ENCODE peak calls at places on chromosomes 11 and 22, in six cellular contexts. One of them, this sample, is unnamed.

GRCh38 chr11:18192988-18193387 is 20.4 kb downstream of the MRGPRX4 start:
- DNase-seq in chondrocyte: no peak
- DNase-seq in cardiac muscle cell: no peak
- DNase-seq in neural crest cell: no peak
- DNase-seq in H9: peak; percentile 72
- DNase-seq in fibroblast of lung: no peak
- DNase-seq in this sample: peak; percentile 29

GRCh38 chr11:121024989-121025388 is 1.1 kb downstream of the TBCEL start:
- DNase-seq in chondrocyte: no peak
- DNase-seq in cardiac muscle cell: peak; percentile 90
- DNase-seq in neural crest cell: no peak
- DNase-seq in H9: no peak
- DNase-seq in fibroblast of lung: peak; percentile 31
- DNase-seq in this sample: peak; percentile 27

GRCh38 chr22:50293441-50294318 is 13.8 kb downstream of the PLXNB2 start:
- DNase-seq in chondrocyte: no peak
- DNase-seq in cardiac muscle cell: peak; percentile 87
- DNase-seq in neural crest cell: no peak
- DNase-seq in H9: peak; percentile 82
- DNase-seq in fibroblast of lung: peak; percentile 52
- DNase-seq in this sample: no peak

GRCh38 chr11:121340010-121340580 is 47.5 kb downstream of the SC5D start:
- DNase-seq in chondrocyte: no peak
- DNase-seq in cardiac muscle cell: no peak
- DNase-seq in neural crest cell: no peak
- DNase-seq in H9: no peak
- DNase-seq in fibroblast of lung: no peak
- DNase-seq in this sample: peak; percentile 38

GRCh38 chr11:93823210-93823609 is 27.2 kb downstream of the VSTM5 start:
- DNase-seq in chondrocyte: no peak
- DNase-seq in cardiac muscle cell: no peak
- DNase-seq in neural crest cell: no peak
- DNase-seq in H9: no peak
- DNase-seq in fibroblast of lung: no peak
- DNase-seq in this sample: no peak

GRCh38 chr11:77066229-77067023 is at the start of gene CAPN5:
- DNase-seq in chondrocyte: peak; percentile 93
- DNase-seq in cardiac muscle cell: peak; percentile 96
- DNase-seq in neural crest cell: peak; percentile 89
- DNase-seq in H9: peak; percentile 95
- DNase-seq in fibroblast of lung: peak; percentile 92
- DNase-seq in this sample: peak; percentile 98

GRCh38 chr11:119845305-119845704 is 116.3 kb upstream of the NECTIN1 start:
- DNase-seq in chondrocyte: no peak
- DNase-seq in cardiac muscle cell: no peak
- DNase-seq in neural crest cell: no peak
- DNase-seq in H9: no peak
- DNase-seq in fibroblast of lung: no peak
- DNase-seq in this sample: no peak

GRCh38 chr11:120208777-120209176 is 2.1 kb upstream of the OAF start:
- DNase-seq in chondrocyte: no peak
- DNase-seq in cardiac muscle cell: no peak
- DNase-seq in neural crest cell: no peak
- DNase-seq in H9: no peak
- DNase-seq in fibroblast of lung: peak; percentile 79
- DNase-seq in this sample: no peak

GRCh38 chr22:48333323-48333763 is 1494.3 kb downstream of the BRD1 start:
- DNase-seq in chondrocyte: no peak
- DNase-seq in cardiac muscle cell: no peak
- DNase-seq in neural crest cell: no peak
- DNase-seq in H9: no peak
- DNase-seq in fibroblast of lung: no peak
- DNase-seq in this sample: no peak

GRCh38 chr11:39745401-39745800 is 1714.1 kb downstream of the LRRC4C start:
- DNase-seq in chondrocyte: no peak
- DNase-seq in cardiac muscle cell: no peak
- DNase-seq in neural crest cell: no peak
- DNase-seq in H9: no peak
- DNase-seq in fibroblast of lung: no peak
- DNase-seq in this sample: no peak

GRCh38 chr11:47083913-47084312 is 92.8 kb downstream of the ARFGAP2 start:
- DNase-seq in chondrocyte: no peak
- DNase-seq in cardiac muscle cell: no peak
- DNase-seq in neural crest cell: no peak
- DNase-seq in H9: no peak
- DNase-seq in fibroblast of lung: peak; percentile 65
- DNase-seq in this sample: no peak

GRCh38 chr11:111365722-111366559 is 13.1 kb downstream of the POU2AF1 start:
- DNase-seq in chondrocyte: no peak
- DNase-seq in cardiac muscle cell: no peak
- DNase-seq in neural crest cell: no peak
- DNase-seq in H9: no peak
- DNase-seq in fibroblast of lung: no peak
- DNase-seq in this sample: no peak

GRCh38 chr11:132101861-132102260 is 731.4 kb downstream of the NTM start:
- DNase-seq in chondrocyte: no peak
- DNase-seq in cardiac muscle cell: no peak
- DNase-seq in neural crest cell: no peak
- DNase-seq in H9: no peak
- DNase-seq in fibroblast of lung: no peak
- DNase-seq in this sample: no peak

GRCh38 chr11:128582496-128583366 is 4.6 kb downstream of the ETS1 start:
- DNase-seq in chondrocyte: no peak
- DNase-seq in cardiac muscle cell: peak; percentile 82
- DNase-seq in neural crest cell: no peak
- DNase-seq in H9: peak; percentile 86
- DNase-seq in fibroblast of lung: peak; percentile 95
- DNase-seq in this sample: no peak

DNA sequence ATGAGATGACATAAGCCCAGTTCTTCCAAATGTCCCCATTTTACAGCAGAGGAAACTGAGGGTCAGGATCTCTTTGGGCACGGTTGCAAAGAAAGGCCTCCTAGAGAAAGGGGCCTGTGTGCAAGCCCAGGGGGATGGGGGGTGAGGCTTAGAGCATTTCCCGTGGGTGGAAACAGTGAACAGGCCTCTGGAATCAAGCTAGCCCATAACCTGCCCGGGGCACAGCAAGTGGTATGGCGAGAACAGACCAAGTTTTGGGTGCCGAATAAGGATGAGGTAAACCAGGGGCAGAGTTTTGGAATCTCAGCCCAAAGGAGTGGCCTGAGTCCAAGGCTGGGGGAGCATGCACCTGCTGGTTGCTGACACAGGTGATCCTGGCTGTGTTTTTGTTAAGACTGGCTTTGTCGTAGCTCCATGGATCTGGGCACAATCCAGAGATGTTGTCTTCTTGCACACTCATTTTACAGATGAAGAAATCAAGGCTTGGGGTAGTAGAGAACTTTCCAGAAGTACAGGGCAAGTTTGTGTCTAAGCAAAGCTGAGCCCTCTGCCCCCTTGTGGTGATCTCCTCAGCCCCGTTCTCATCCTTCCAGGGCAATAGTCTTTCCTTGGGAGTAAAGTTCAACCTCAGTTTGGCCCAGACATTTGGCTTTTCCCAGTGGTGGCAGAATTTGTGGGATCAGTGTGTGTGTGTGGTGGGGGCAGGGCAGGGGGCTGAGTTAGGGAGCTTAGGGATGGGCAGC is 53.5 kb upstream of the MYEOV start:
- DNase-seq in chondrocyte: no peak
- DNase-seq in cardiac muscle cell: no peak
- DNase-seq in neural crest cell: no peak
- DNase-seq in H9: peak; percentile 35
- DNase-seq in fibroblast of lung: peak; percentile 17
- DNase-seq in this sample: no peak
- TF ChIP-seq CTCF in chondrocyte: peak; percentile 63
- TF ChIP-seq CTCF in cardiac muscle cell: peak; percentile 55
- TF ChIP-seq CTCF in neural crest cell: peak; percentile 50
- TF ChIP-seq CTCF in H9: peak; percentile 67
- TF ChIP-seq CTCF in fibroblast of lung: peak; percentile 51
- TF ChIP-seq CTCF in this sample: no peak

GRCh38 chr22:47045691-47046410 is 283.4 kb downstream of the TBC1D22A start:
- DNase-seq in chondrocyte: no peak
- DNase-seq in cardiac muscle cell: no peak
- DNase-seq in neural crest cell: no peak
- DNase-seq in H9: no peak
- DNase-seq in fibroblast of lung: no peak
- DNase-seq in this sample: no peak

GRCh38 chr22:47048123-47049077 is 285.9 kb downstream of the TBC1D22A start:
- DNase-seq in chondrocyte: peak; percentile 63
- DNase-seq in cardiac muscle cell: no peak
- DNase-seq in neural crest cell: no peak
- DNase-seq in H9: no peak
- DNase-seq in fibroblast of lung: no peak
- DNase-seq in this sample: no peak

GRCh38 chr22:47047321-47048122 is 285.1 kb downstream of the TBC1D22A start:
- DNase-seq in chondrocyte: peak; percentile 72
- DNase-seq in cardiac muscle cell: no peak
- DNase-seq in neural crest cell: no peak
- DNase-seq in H9: no peak
- DNase-seq in fibroblast of lung: no peak
- DNase-seq in this sample: no peak

GRCh38 chr22:47044722-47045545 is 282.5 kb downstream of the TBC1D22A start:
- DNase-seq in chondrocyte: peak; percentile 47
- DNase-seq in cardiac muscle cell: no peak
- DNase-seq in neural crest cell: no peak
- DNase-seq in H9: no peak
- DNase-seq in fibroblast of lung: no peak
- DNase-seq in this sample: no peak

GRCh38 chr22:47046411-47047065 is 284.1 kb downstream of the TBC1D22A start:
- DNase-seq in chondrocyte: peak; percentile 89
- DNase-seq in cardiac muscle cell: no peak
- DNase-seq in neural crest cell: no peak
- DNase-seq in H9: no peak
- DNase-seq in fibroblast of lung: no peak
- DNase-seq in this sample: no peak
- TF ChIP-seq CTCF in chondrocyte: no peak
- TF ChIP-seq CTCF in cardiac muscle cell: no peak
- TF ChIP-seq CTCF in neural crest cell: no peak
- TF ChIP-seq CTCF in H9: no peak
- TF ChIP-seq CTCF in fibroblast of lung: no peak
- TF ChIP-seq CTCF in this sample: no peak

GRCh38 chr11:59426361-59427067 is at the start of gene OR5A2:
- DNase-seq in chondrocyte: no peak
- DNase-seq in cardiac muscle cell: no peak
- DNase-seq in neural crest cell: no peak
- DNase-seq in H9: peak; percentile 38
- DNase-seq in fibroblast of lung: no peak
- DNase-seq in this sample: no peak

GRCh38 chr11:59425131-59425530 is 1.1 kb downstream of the OR5A2 start:
- DNase-seq in chondrocyte: no peak
- DNase-seq in cardiac muscle cell: no peak
- DNase-seq in neural crest cell: no peak
- DNase-seq in H9: no peak
- DNase-seq in fibroblast of lung: no peak
- DNase-seq in this sample: no peak

GRCh38 chr11:59427068-59427382 is 812 bp upstream of the OR5A2 start:
- DNase-seq in chondrocyte: no peak
- DNase-seq in cardiac muscle cell: no peak
- DNase-seq in neural crest cell: no peak
- DNase-seq in H9: no peak
- DNase-seq in fibroblast of lung: no peak
- DNase-seq in this sample: no peak

DNA sequence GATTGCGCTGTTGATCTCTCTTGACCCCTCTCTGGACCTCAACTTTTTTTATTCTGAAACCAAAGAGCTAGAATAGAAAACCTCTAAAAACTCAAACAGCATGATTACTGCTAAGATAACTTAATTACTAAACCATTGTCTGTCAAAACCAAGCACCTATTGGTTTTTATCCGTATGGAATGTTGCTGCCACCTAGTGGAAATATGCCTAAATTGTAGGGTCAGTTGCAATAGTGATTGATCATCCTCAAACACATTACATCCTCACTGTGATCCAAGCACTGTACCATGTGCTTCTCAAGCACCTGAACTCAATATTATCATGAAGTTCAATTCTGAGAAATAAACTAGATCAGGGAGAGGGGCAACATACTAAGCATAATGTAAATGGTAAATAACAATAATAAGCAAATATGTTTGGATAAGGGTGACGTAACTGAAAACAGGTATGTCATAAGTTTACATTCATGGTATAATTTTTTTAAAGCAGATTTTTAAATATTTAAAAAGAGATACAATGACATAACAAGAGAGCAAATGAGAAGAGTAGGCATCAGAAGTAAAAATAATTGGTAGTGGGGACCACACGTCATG is 3.8 kb upstream of the OR5A2 start:
- DNase-seq in chondrocyte: no peak
- DNase-seq in cardiac muscle cell: peak; percentile 63
- DNase-seq in neural crest cell: peak; percentile 52
- DNase-seq in H9: no peak
- DNase-seq in fibroblast of lung: peak; percentile 53
- DNase-seq in this sample: peak; percentile 60
- TF ChIP-seq CTCF in chondrocyte: peak; percentile 83
- TF ChIP-seq CTCF in cardiac muscle cell: peak; percentile 74
- TF ChIP-seq CTCF in neural crest cell: peak; percentile 84
- TF ChIP-seq CTCF in H9: peak; percentile 90
- TF ChIP-seq CTCF in fibroblast of lung: peak; percentile 81
- TF ChIP-seq CTCF in this sample: peak; percentile 46

GRCh38 chr11:94993400-94993943 is 20.0 kb downstream of the KDM4D start:
- DNase-seq in chondrocyte: no peak
- DNase-seq in cardiac muscle cell: no peak
- DNase-seq in neural crest cell: no peak
- DNase-seq in H9: no peak
- DNase-seq in fibroblast of lung: no peak
- DNase-seq in this sample: no peak

GRCh38 chr11:94998285-94998684 is 24.8 kb downstream of the KDM4D start:
- DNase-seq in chondrocyte: no peak
- DNase-seq in cardiac muscle cell: no peak
- DNase-seq in neural crest cell: no peak
- DNase-seq in H9: no peak
- DNase-seq in fibroblast of lung: no peak
- DNase-seq in this sample: no peak

GRCh38 chr11:94997437-94997836 is 23.9 kb downstream of the KDM4D start:
- DNase-seq in chondrocyte: no peak
- DNase-seq in cardiac muscle cell: no peak
- DNase-seq in neural crest cell: no peak
- DNase-seq in H9: no peak
- DNase-seq in fibroblast of lung: no peak
- DNase-seq in this sample: no peak
- TF ChIP-seq CTCF in chondrocyte: peak; percentile 46
- TF ChIP-seq CTCF in cardiac muscle cell: no peak
- TF ChIP-seq CTCF in neural crest cell: peak; percentile 39
- TF ChIP-seq CTCF in H9: peak; percentile 39
- TF ChIP-seq CTCF in fibroblast of lung: peak; percentile 16
- TF ChIP-seq CTCF in this sample: no peak